ENCODE peak calls at places on chromosomes 5 and 9, in ten cellular contexts. X is GM12892; Y is activated naive CD4-positive, alpha-beta T cell treated with Interleukin-2 at 50 U/mL for 16 hours; C is SHP77 treated with DMSO at 0.1 percent for 48 hours; F is cardiac muscle cell; T is right atrium auricular region; G is naive B cell; W is aorta; U is activated T-helper 1 cell treated with anti-CD3 and anti-CD28 coated beads, Interleukin-12 subunit alpha, Interleukin-12 subunit beta, Interleukin-2, Interleukin-4 antibody, amounts not matched to agents 30 ng/mL and 10 ng/mL and 1 ng/mL, durations not matched to agents 14 hours and 24 hours and 36 hours; O is amygdala. I is an unnamed sample.

GRCh38 chr9:34566972-34567371 is 22.6 kb downstream of the CNTFR start:
- DNase-seq in X (no peak), Y (no peak), C (no peak), F (no peak), T (no peak), G (no peak), W (no peak), U (no peak), O (no peak), I (no peak)

GRCh38 chr5:32312682-32313523 is at the start of gene MTMR12:
- DNase-seq in X (peak), Y (peak), C (peak), F (peak), T (peak), G (peak), W (peak), U (peak), O (peak), I (peak)

GRCh38 chr9:130458804-130459067 is 14.0 kb downstream of the ASS1 start:
- DNase-seq in X (no peak), Y (no peak), C (no peak), F (no peak), T (no peak), G (no peak), W (no peak), U (no peak), O (no peak), I (no peak)

GRCh38 chr9:137116027-137116507 is 1.5 kb upstream of the DPP7 start:
- DNase-seq in X (no peak), Y (no peak), C (no peak), F (no peak), T (no peak), G (no peak), W (no peak), U (no peak), O (no peak), I (no peak)

GRCh38 chr9:87336914-87337333 is 160.7 kb upstream of the DAPK1 start:
- DNase-seq in X (no peak), Y (no peak), C (no peak), F (peak), T (no peak), G (no peak), W (no peak), U (no peak), O (no peak), I (peak)

GRCh38 chr5:38607396-38607795 is 51.0 kb upstream of the LIFR start:
- DNase-seq in X (no peak), Y (no peak), C (no peak), F (no peak), T (no peak), G (no peak), W (no peak), U (no peak), O (no peak), I (peak)

GRCh38 chr5:135116146-135116545 is 82.1 kb upstream of the PITX1 start:
- DNase-seq in X (no peak), Y (no peak), C (peak), F (no peak), T (peak), G (no peak), W (no peak), U (no peak), O (no peak), I (peak)

GRCh38 chr5:155833282-155833681 is 493.7 kb upstream of the SGCD start:
- DNase-seq in X (no peak), Y (no peak), C (no peak), F (no peak), T (no peak), G (no peak), W (no peak), U (no peak), O (no peak), I (no peak)

GRCh38 chr5:90111354-90112070 is 298.0 kb downstream of the CETN3 start:
- DNase-seq in X (no peak), Y (no peak), C (no peak), F (no peak), T (no peak), G (no peak), W (no peak), U (no peak), O (no peak), I (peak)

GRCh38 chr9:98192503-98193335 is at the start of gene CORO2A:
- DNase-seq in X (peak), Y (peak), C (peak), F (peak), T (no peak), G (peak), W (peak), U (peak), O (no peak), I (peak)

GRCh38 chr9:21455320-21455719 is 15.1 kb downstream of the IFNA1 start:
- DNase-seq in X (no peak), Y (peak), C (no peak), F (peak), T (no peak), G (peak), W (no peak), U (no peak), O (no peak), I (peak)

GRCh38 chr9:134058716-134059115 is 9.1 kb downstream of the BRD3 start:
- DNase-seq in X (peak), Y (no peak), C (no peak), F (no peak), T (no peak), G (no peak), W (peak), U (no peak), O (no peak), I (no peak)

GRCh38 chr5:36482812-36483211 is 123.6 kb upstream of the SLC1A3 start:
- DNase-seq in X (no peak), Y (no peak), C (no peak), F (no peak), T (no peak), G (no peak), W (no peak), U (no peak), O (no peak), I (no peak)

GRCh38 chr5:169960659-169961058 is 19.6 kb downstream of the INSYN2B start:
- DNase-seq in X (no peak), Y (no peak), C (no peak), F (no peak), T (no peak), G (no peak), W (no peak), U (no peak), O (no peak), I (no peak)

GRCh38 chr5:96250782-96251181 is 182.3 kb downstream of the PCSK1 start:
- DNase-seq in X (no peak), Y (no peak), C (no peak), F (no peak), T (no peak), G (no peak), W (no peak), U (no peak), O (no peak), I (no peak)

GRCh38 chr5:1106385-1107166 is 5.3 kb downstream of the SLC12A7 start:
- DNase-seq in X (no peak), Y (no peak), C (no peak), F (no peak), T (no peak), G (no peak), W (no peak), U (no peak), O (no peak), I (peak)

GRCh38 chr5:142859037-142859436 is 88.9 kb downstream of the ARHGAP26 start:
- DNase-seq in X (no peak), Y (no peak), C (no peak), F (no peak), T (no peak), G (no peak), W (no peak), U (no peak), O (no peak), I (no peak)

GRCh38 chr9:92846662-92847145 is 31.1 kb downstream of the ZNF484 start:
- DNase-seq in X (no peak), Y (no peak), C (no peak), F (no peak), T (no peak), G (no peak), W (no peak), U (no peak), O (no peak), I (peak)

GRCh38 chr9:12604154-12604825 is 88.9 kb upstream of the TYRP1 start:
- DNase-seq in X (no peak), Y (no peak), C (no peak), F (peak), T (no peak), G (no peak), W (no peak), U (no peak), O (no peak), I (peak)

GRCh38 chr5:80885698-80886000 is 74.5 kb upstream of the RASGRF2 start:
- DNase-seq in X (no peak), Y (no peak), C (no peak), F (peak), T (no peak), G (no peak), W (no peak), U (no peak), O (no peak), I (no peak)

GRCh38 chr5:114174131-114174530 is 187.7 kb upstream of the KCNN2 start:
- DNase-seq in X (no peak), Y (no peak), C (no peak), F (no peak), T (no peak), G (no peak), W (no peak), U (no peak), O (no peak), I (no peak)

GRCh38 chr9:114487607-114488300 is 17.5 kb downstream of the WHRN start:
- DNase-seq in X (no peak), Y (peak), C (no peak), F (peak), T (no peak), G (peak), W (no peak), U (peak), O (peak), I (peak)

GRCh38 chr5:138844812-138845513 is 30.2 kb downstream of the LRRTM2 start:
- DNase-seq in X (no peak), Y (no peak), C (no peak), F (no peak), T (no peak), G (no peak), W (no peak), U (no peak), O (no peak), I (no peak)

GRCh38 chr5:95272530-95272929 is 12.4 kb downstream of the MCTP1 start:
- DNase-seq in X (no peak), Y (no peak), C (no peak), F (no peak), T (no peak), G (no peak), W (no peak), U (no peak), O (no peak), I (no peak)

GRCh38 chr5:34011521-34011920 is 3.7 kb upstream of the AMACR start:
- DNase-seq in X (no peak), Y (no peak), C (no peak), F (no peak), T (no peak), G (no peak), W (no peak), U (no peak), O (no peak), I (peak)

GRCh38 chr9:131046581-131047202 is 37.7 kb downstream of the LAMC3 start:
- DNase-seq in X (peak), Y (peak), C (peak), F (peak), T (peak), G (peak), W (peak), U (peak), O (peak), I (peak)

I was measured in OCI-M1.